ENCODE peak calls at places on chromosome 5, in eight cellular contexts. A is coronary artery; U is right cardiac atrium; Q is activated naive CD4-positive, alpha-beta T cell treated with anti-CD3 and anti-CD28 coated beads, Interleukin-2, amount 50 U/mL, for 16 hours; H is T-helper 9 cell; L is mucosa of gallbladder; S is stimulated activated CD4-positive, alpha-beta T cell treated with anti-CD3 and anti-CD28 coated beads, Interleukin-1b, Interleukin-23, amount 100 ng/mL, for 4 hours; F is activated naive CD8-positive, alpha-beta T cell treated with anti-CD3 and anti-CD28 coated beads for 36 hours. O is an unnamed sample.

GRCh38 chr5:137320056-137321045 is 178.8 kb downstream of the SPOCK1 start:
- DNase-seq in A (no peak), U (no peak), Q (no peak), H (no peak), L (peak), S (peak), F (peak), O (peak)

GRCh38 chr5:146718628-146719027 is 159.9 kb downstream of the PPP2R2B start:
- DNase-seq in A (no peak), U (no peak), Q (no peak), H (no peak), L (no peak), S (no peak), F (no peak), O (no peak)

GRCh38 chr5:132525299-132525724 is 18.0 kb downstream of the IL5 start:
- DNase-seq in A (no peak), U (no peak), Q (no peak), H (no peak), L (no peak), S (no peak), F (peak), O (no peak)

GRCh38 chr5:66169534-66169933 is 25.4 kb downstream of the SREK1 start:
- DNase-seq in A (no peak), U (no peak), Q (no peak), H (no peak), L (no peak), S (no peak), F (no peak), O (no peak)

GRCh38 chr5:38453506-38453905 is 102.9 kb downstream of the LIFR start:
- DNase-seq in A (peak), U (no peak), Q (no peak), H (peak), L (no peak), S (peak), F (peak), O (peak)

GRCh38 chr5:136750507-136750906 is 385.2 kb upstream of the TRPC7 start:
- DNase-seq in A (no peak), U (no peak), Q (no peak), H (no peak), L (no peak), S (no peak), F (no peak), O (no peak)

GRCh38 chr5:102089883-102090282 is 206.2 kb downstream of the SLCO4C1 start:
- DNase-seq in A (no peak), U (no peak), Q (no peak), H (no peak), L (no peak), S (no peak), F (no peak), O (no peak)

GRCh38 chr5:8685704-8686103 is 816.8 kb downstream of the MTRR start:
- DNase-seq in A (no peak), U (no peak), Q (no peak), H (no peak), L (no peak), S (no peak), F (no peak), O (no peak)

GRCh38 chr5:74682636-74683035 is 2.4 kb upstream of the HEXB start:
- DNase-seq in A (no peak), U (no peak), Q (no peak), H (no peak), L (no peak), S (no peak), F (no peak), O (no peak)

GRCh38 chr5:117255211-117256032 is 680.8 kb upstream of the SEMA6A start:
- DNase-seq in A (no peak), U (no peak), Q (no peak), H (no peak), L (no peak), S (no peak), F (no peak), O (no peak)

GRCh38 chr5:61999371-61999770 is 306.6 kb upstream of the KIF2A start:
- DNase-seq in A (no peak), U (no peak), Q (no peak), H (no peak), L (no peak), S (no peak), F (no peak), O (no peak)

GRCh38 chr5:127351418-127351817 is 60.8 kb downstream of the MEGF10 start:
- DNase-seq in A (no peak), U (no peak), Q (no peak), H (no peak), L (no peak), S (no peak), F (no peak), O (no peak)

GRCh38 chr5:31213676-31214638 is 20.5 kb downstream of the CDH6 start:
- DNase-seq in A (no peak), U (no peak), Q (no peak), H (no peak), L (no peak), S (no peak), F (no peak), O (no peak)

GRCh38 chr5:107875834-107876233 is 205.1 kb upstream of the EFNA5 start:
- DNase-seq in A (no peak), U (no peak), Q (no peak), H (no peak), L (no peak), S (no peak), F (no peak), O (no peak)

GRCh38 chr5:156401802-156402201 is 74.8 kb downstream of the SGCD start:
- DNase-seq in A (no peak), U (no peak), Q (no peak), H (no peak), L (no peak), S (no peak), F (no peak), O (no peak)